ENCODE peak calls at places on chromosomes 11 and 22, in ten cellular contexts. Q, K, P, F, I, Y, V, X, W and D are unnamed samples.

GRCh38 chr11:1504164-1504563 is 17.6 kb upstream of the MOB2 start:
- DNase-seq in X (no peak), K (no peak), P (no peak), V (no peak), Y (no peak), I (no peak), W (no peak), Q (no peak), F (no peak), D (no peak)

GRCh38 chr11:118401880-118402590 is 629 bp downstream of the ATP5MG start:
- DNase-seq in X (peak), K (peak), W (no peak), F (peak), I (no peak), P (peak), V (no peak), Q (no peak), Y (peak), D (no peak)

GRCh38 chr11:116874251-116874650 is 36.8 kb upstream of the APOA1 start:
- DNase-seq in Y (no peak), X (peak), K (no peak), P (peak), F (peak), W (no peak), V (no peak), Q (no peak), I (no peak), D (no peak)

GRCh38 chr11:72781313-72782080 is 12.3 kb downstream of the STARD10 start:
- DNase-seq in X (peak), P (no peak), W (no peak), K (no peak), V (peak), Y (no peak), F (no peak), I (peak), Q (peak), D (peak)

GRCh38 chr11:33588056-33588455 is 112.6 kb downstream of the C11orf91 start:
- DNase-seq in V (no peak), Y (no peak), I (no peak), X (no peak), W (no peak), K (no peak), P (no peak), F (no peak), Q (no peak), D (no peak)

GRCh38 chr22:26884921-26885320 is 227.5 kb downstream of the MIAT start:
- DNase-seq in P (no peak), Q (no peak), X (no peak), V (no peak), I (peak), Y (no peak), F (no peak), W (no peak), K (peak), D (no peak)

GRCh38 chr22:28874061-28874460 is 9.3 kb upstream of the ZNRF3 start:
- DNase-seq in P (no peak), Q (no peak), Y (no peak), I (no peak), W (no peak), K (no peak), V (no peak), X (no peak), F (no peak), D (no peak)

GRCh38 chr11:396948-397548 is 3.0 kb downstream of the PKP3 start:
- DNase-seq in I (peak), F (peak), X (peak), P (no peak), W (no peak), Q (peak), Y (no peak), K (peak), V (peak), D (no peak)

GRCh38 chr11:125348141-125348651 is 147.9 kb downstream of the FEZ1 start:
- DNase-seq in I (peak), F (no peak), V (no peak), P (no peak), Y (no peak), Q (no peak), W (no peak), X (no peak), K (no peak), D (no peak)

GRCh38 chr11:3841426-3842304 is 906 bp upstream of the RHOG start:
- DNase-seq in Y (peak), K (peak), X (peak), P (peak), Q (peak), F (peak), W (peak), V (peak), I (no peak), D (peak)

GRCh38 chr11:82818399-82819043 is 81.7 kb downstream of the PRCP start:
- DNase-seq in W (no peak), K (no peak), V (no peak), F (no peak), X (no peak), I (no peak), Q (no peak), Y (no peak), P (peak), D (no peak)

GRCh38 chr11:34192481-34193401 is 87.3 kb downstream of the NAT10 start:
- DNase-seq in W (peak), I (peak), F (peak), V (no peak), Q (no peak), K (peak), Y (peak), P (peak), X (peak), D (peak)

GRCh38 chr11:44899959-44900358 is 50.7 kb downstream of the TP53I11 start:
- DNase-seq in W (no peak), P (no peak), I (no peak), V (peak), F (peak), X (peak), Q (no peak), K (peak), Y (no peak), D (no peak)

GRCh38 chr22:19921544-19922081 is 20.0 kb upstream of the COMT start:
- DNase-seq in P (no peak), V (no peak), K (no peak), F (no peak), Q (no peak), Y (no peak), X (no peak), I (no peak), W (no peak), D (no peak)

GRCh38 chr11:111549869-111550203 is 9.3 kb downstream of the LAYN start:
- DNase-seq in Y (no peak), F (no peak), V (no peak), X (no peak), K (no peak), W (no peak), P (no peak), Q (no peak), I (no peak), D (no peak)

GRCh38 chr11:84543367-84544159 is 1083.6 kb downstream of the DLG2 start:
- DNase-seq in W (peak), I (no peak), Y (no peak), X (no peak), P (no peak), F (no peak), V (no peak), Q (no peak), K (no peak), D (no peak)

GRCh38 chr11:134537296-134537695 is 125.3 kb upstream of the B3GAT1 start:
- DNase-seq in Y (no peak), V (peak), X (no peak), P (no peak), I (peak), Q (peak), K (no peak), F (no peak), W (no peak), D (no peak)

GRCh38 chr11:35083181-35084061 is 55.5 kb upstream of the CD44 start:
- DNase-seq in P (peak), Y (no peak), X (peak), I (peak), V (peak), K (peak), W (no peak), F (peak), Q (peak), D (no peak)

GRCh38 chr11:12457030-12457600 is 79.7 kb downstream of the PARVA start:
- DNase-seq in X (no peak), P (no peak), Y (peak), W (no peak), I (no peak), F (peak), V (no peak), K (peak), Q (no peak), D (no peak)

GRCh38 chr11:66479741-66480115 is 506 bp upstream of the DPP3 start:
- DNase-seq in I (no peak), Q (no peak), V (no peak), W (peak), P (peak), X (no peak), Y (peak), F (no peak), K (no peak), D (peak)

GRCh38 chr11:31815743-31816466 is 4.8 kb upstream of the PAX6 start:
- DNase-seq in V (no peak), K (no peak), F (no peak), I (no peak), X (no peak), P (no peak), Y (no peak), Q (no peak), W (no peak), D (no peak)

GRCh38 chr11:85525711-85526110 is 101.4 kb downstream of the DLG2 start:
- DNase-seq in I (no peak), P (no peak), W (no peak), F (no peak), K (no peak), X (no peak), V (no peak), Q (no peak), Y (no peak), D (no peak)

GRCh38 chr11:86438685-86439084 is 64.0 kb downstream of the CCDC81 start:
- DNase-seq in P (no peak), K (peak), X (no peak), W (no peak), Q (no peak), F (peak), V (no peak), I (no peak), Y (peak), D (no peak)

GRCh38 chr22:42288791-42289190 is 18.3 kb upstream of the TCF20 start:
- DNase-seq in V (no peak), P (no peak), W (no peak), X (no peak), Q (no peak), F (no peak), Y (no peak), I (no peak), K (no peak), D (no peak)

GRCh38 chr11:101269990-101270660 is 140.5 kb upstream of the PGR start:
- DNase-seq in F (no peak), Y (no peak), Q (no peak), K (no peak), W (no peak), X (no peak), P (no peak), V (no peak), I (no peak), D (no peak)

GRCh38 chr11:77159937-77160495 is 32.0 kb downstream of the MYO7A start:
- DNase-seq in W (no peak), Y (no peak), F (no peak), Q (no peak), K (no peak), I (no peak), P (no peak), X (no peak), V (no peak), D (no peak)

GRCh38 chr11:102111011-102111786 is 952 bp downstream of the YAP1 start:
- DNase-seq in K (peak), V (no peak), W (no peak), P (peak), Q (peak), X (peak), Y (peak), I (peak), F (peak), D (no peak)

GRCh38 chr22:45318558-45319318 is 9.0 kb downstream of the FAM118A start:
- DNase-seq in X (peak), V (peak), K (peak), W (no peak), I (no peak), P (peak), F (no peak), Y (no peak), Q (peak), D (no peak)

GRCh38 chr22:22210375-22210774 is 34.2 kb upstream of the VPREB1 start:
- DNase-seq in K (peak), I (no peak), P (no peak), V (peak), Q (peak), W (no peak), F (peak), Y (peak), X (peak), D (no peak)

GRCh38 chr11:62574363-62575057 is 819 bp upstream of the EEF1G start:
- DNase-seq in X (peak), K (no peak), V (no peak), W (no peak), Y (no peak), P (no peak), I (peak), Q (peak), F (peak), D (peak)

GRCh38 chr11:121059605-121060004 is 35.7 kb downstream of the TBCEL start:
- DNase-seq in F (no peak), Q (no peak), I (no peak), X (no peak), V (no peak), Y (no peak), K (no peak), W (no peak), P (no peak), D (no peak)

GRCh38 chr22:38655532-38656255 is 498 bp downstream of the FAM227A start:
- DNase-seq in I (no peak), P (no peak), Y (peak), V (no peak), X (no peak), F (peak), W (no peak), Q (no peak), K (peak), D (no peak)